ENCODE peak calls at places on chromosome 2, in five cellular contexts. O is mammary epithelial cell, J is coronary artery, P is iPS DF 6.9, I is bronchial epithelial cell. W is an unnamed sample.

GRCh38 chr2:38406597-38407110 is 29.6 kb upstream of the ATL2 start:
- DNase-seq in O (peak; percentile 86), J (no peak), P (no peak), I (no peak), W (no peak)

GRCh38 chr2:49677227-49677626 is 522.9 kb upstream of the FSHR start:
- DNase-seq in O (no peak), J (no peak), P (no peak), I (no peak), W (no peak)

GRCh38 chr2:158754303-158754611 is 40.9 kb upstream of the DAPL1 start:
- DNase-seq in O (no peak), J (no peak), P (no peak), I (no peak), W (no peak)

GRCh38 chr2:113098532-113098931 is 28.9 kb upstream of the IL1RN start:
- DNase-seq in O (no peak), J (no peak), P (no peak), I (no peak), W (no peak)

GRCh38 chr2:104768694-104769093 is 85.2 kb upstream of the POU3F3 start:
- DNase-seq in O (no peak), J (no peak), P (no peak), I (no peak), W (no peak)

GRCh38 chr2:219912530-219912929 is 285.1 kb downstream of the SLC4A3 start:
- DNase-seq in O (peak; percentile 28), J (no peak), P (no peak), I (peak; percentile 5), W (no peak)

GRCh38 chr2:10026940-10027569 is 16.3 kb upstream of the KLF11 start:
- DNase-seq in O (no peak), J (no peak), P (no peak), I (no peak), W (no peak)

GRCh38 chr2:28750316-28751101 is 1.1 kb upstream of the PPP1CB start:
- DNase-seq in O (peak; percentile 30), J (no peak), P (no peak), I (peak; percentile 43), W (peak; percentile 12)

GRCh38 chr2:11056614-11057013 is 98.7 kb upstream of the SLC66A3 start:
- DNase-seq in O (peak; percentile 81), J (no peak), P (no peak), I (peak; percentile 71), W (no peak)

GRCh38 chr2:219441451-219442205 is 7.0 kb downstream of the SPEG start:
- DNase-seq in O (no peak), J (no peak), P (no peak), I (peak; percentile 39), W (peak; percentile 32)

GRCh38 chr2:188622898-188623297 is 331.2 kb downstream of the GULP1 start:
- DNase-seq in O (no peak), J (no peak), P (no peak), I (no peak), W (no peak)
- H3K4me3 ChIP-seq in O (no peak overlapping the region), J (no peak overlapping the region), P (no peak overlapping the region), I (no peak overlapping the region), W (no peak overlapping the region)

GRCh38 chr2:84033347-84033974 is 425.6 kb downstream of the SUCLG1 start:
- DNase-seq in O (peak; percentile 62), J (no peak), P (no peak), I (peak; percentile 69), W (peak; percentile 5)
- H3K4me3 ChIP-seq in O (no peak overlapping the region), J (no peak overlapping the region), P (no peak overlapping the region), I (no peak overlapping the region), W (no peak overlapping the region)

GRCh38 chr2:85741211-85741610 is 12.6 kb upstream of the ATOH8 start:
- DNase-seq in O (no peak), J (peak; percentile 88), P (no peak), I (no peak), W (no peak)

GRCh38 chr2:85743304-85743978 is 10.3 kb upstream of the ATOH8 start:
- DNase-seq in O (peak; percentile 48), J (no peak), P (no peak), I (peak; percentile 69), W (no peak)

GRCh38 chr2:85744055-85744454 is 9.7 kb upstream of the ATOH8 start:
- DNase-seq in O (no peak), J (no peak), P (no peak), I (no peak), W (no peak)

GRCh38 chr2:85740193-85740592 is 13.6 kb upstream of the ATOH8 start:
- DNase-seq in O (no peak), J (no peak), P (no peak), I (no peak), W (no peak)

GRCh38 chr2:85741811-85742507 is 11.8 kb upstream of the ATOH8 start:
- DNase-seq in O (peak; percentile 55), J (peak; percentile 98), P (no peak), I (peak; percentile 70), W (peak; percentile 24)
- H3K4me3 ChIP-seq in O (no peak overlapping the region), J (peak overlapping the region; percentile 55), P (no peak overlapping the region), I (no peak overlapping the region), W (no peak overlapping the region)

GRCh38 chr2:2271471-2271941 is 59.6 kb downstream of the MYT1L start:
- DNase-seq in O (no peak), J (no peak), P (no peak), I (no peak), W (no peak)
- H3K4me3 ChIP-seq in O (no peak overlapping the region), J (no peak overlapping the region), P (no peak overlapping the region), I (no peak overlapping the region), W (no peak overlapping the region)

DNA sequence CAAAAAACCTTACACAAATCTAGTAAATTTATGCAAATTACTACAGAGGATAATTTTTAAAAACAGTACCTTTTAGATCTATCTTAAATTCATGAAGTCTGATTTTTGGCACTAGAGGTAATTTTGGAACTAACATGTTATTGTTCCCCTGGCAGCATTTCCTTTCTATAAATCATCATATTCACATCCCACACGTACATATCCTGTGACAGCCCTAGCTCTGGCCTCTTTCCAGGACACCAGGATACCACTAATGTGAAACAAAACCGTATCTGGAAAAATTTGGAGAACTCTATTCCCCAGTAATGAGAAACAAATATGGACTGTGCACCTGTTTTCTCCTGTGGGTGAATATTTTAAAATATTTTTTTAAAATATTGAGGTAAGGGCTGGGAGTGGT is 14.0 kb upstream of the BIRC6 start:
- DNase-seq in O (peak; percentile 8), J (no peak), P (no peak), I (no peak), W (no peak)
- H3K4me3 ChIP-seq in O (no peak overlapping the region), J (no peak overlapping the region), P (no peak overlapping the region), I (no peak overlapping the region), W (no peak overlapping the region)

DNA sequence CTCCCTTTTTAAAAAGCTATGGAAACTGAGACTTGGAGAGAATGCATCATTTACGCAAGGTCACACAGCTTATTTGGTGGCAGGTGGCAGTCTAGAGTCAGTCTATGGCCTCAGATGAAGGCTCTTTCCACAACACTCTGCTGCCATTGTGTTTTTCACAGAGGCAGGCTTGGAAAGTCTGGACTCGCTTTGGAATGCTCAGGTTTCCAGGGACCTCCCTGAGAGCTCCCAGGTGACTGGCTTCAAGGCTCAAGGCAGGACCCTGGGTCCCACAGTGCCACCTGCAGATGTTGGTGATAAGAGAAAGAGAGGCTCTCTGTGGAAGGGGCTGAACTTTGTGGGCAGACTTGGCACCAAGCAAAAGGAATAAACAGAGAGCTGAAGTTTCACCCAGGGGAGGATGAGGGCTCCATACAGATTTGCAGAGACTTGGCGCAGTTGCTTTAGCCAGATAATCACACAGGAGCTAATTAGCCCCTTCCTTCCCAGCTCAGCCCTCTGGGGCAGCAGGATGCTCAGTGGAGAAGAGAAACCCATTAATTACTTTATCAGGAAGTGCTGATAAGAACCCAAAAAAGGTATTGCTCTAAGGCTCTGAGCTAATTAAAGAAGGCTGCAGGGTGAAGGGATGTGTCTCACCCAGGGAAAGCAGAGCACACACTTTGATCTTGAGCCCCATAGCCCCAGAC is 103.5 kb downstream of the LBH start:
- DNase-seq in O (no peak), J (no peak), P (no peak), I (peak; percentile 7), W (peak; percentile 36)
- H3K4me3 ChIP-seq in O (no peak overlapping the region), J (no peak overlapping the region), P (no peak overlapping the region), I (no peak overlapping the region), W (no peak overlapping the region)

DNA sequence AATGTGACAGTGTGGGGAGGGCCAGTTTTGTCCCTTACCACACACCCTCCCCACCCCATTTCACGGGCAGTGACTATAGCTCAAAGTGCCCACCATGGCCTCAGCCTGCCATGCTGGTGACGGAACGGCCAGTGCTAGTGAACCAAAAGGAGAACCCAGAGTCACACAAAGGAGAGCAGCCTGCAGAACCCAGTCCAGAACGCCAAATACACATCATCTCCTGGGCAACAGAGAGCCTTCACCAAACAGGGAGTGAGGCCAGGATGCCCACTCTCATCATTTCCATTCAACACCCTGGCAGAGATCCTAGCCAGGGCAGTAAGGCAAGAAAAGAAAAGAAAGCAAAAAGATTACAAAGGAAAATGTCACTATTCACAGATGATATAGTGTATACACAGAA is 38.3 kb downstream of the HDAC4 start:
- DNase-seq in O (no peak), J (no peak), P (no peak), I (no peak), W (no peak)
- H3K4me3 ChIP-seq in O (no peak overlapping the region), J (no peak overlapping the region), P (no peak overlapping the region), I (no peak overlapping the region), W (no peak overlapping the region)

DNA sequence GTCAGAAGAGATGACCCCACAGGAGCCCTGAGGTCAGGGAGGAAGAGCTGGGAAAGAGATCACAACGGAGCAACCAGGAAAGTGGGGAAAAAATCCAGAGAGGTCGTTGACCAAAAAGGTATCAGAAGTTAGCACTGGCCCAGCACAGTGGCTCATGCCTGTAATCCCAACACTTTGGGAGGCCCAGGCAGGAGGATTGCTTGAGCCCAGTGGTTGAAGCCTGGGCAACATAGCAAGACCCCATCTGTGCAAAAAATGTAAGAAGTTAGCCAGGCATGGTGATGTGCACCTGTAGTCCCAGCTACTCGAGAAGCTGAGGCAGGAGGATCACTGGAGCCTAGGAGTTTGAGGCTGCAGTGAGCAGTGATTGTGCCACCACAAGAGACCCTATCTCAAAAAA is 121.5 kb downstream of the GBX2 start:
- DNase-seq in O (no peak), J (no peak), P (no peak), I (no peak), W (no peak)
- H3K4me3 ChIP-seq in O (no peak overlapping the region), J (no peak overlapping the region), P (no peak overlapping the region), I (no peak overlapping the region), W (no peak overlapping the region)

GRCh38 chr2:239380831-239381708 is 19.8 kb downstream of the HDAC4 start:
- DNase-seq in O (no peak), J (no peak), P (no peak), I (no peak), W (no peak)
- H3K4me3 ChIP-seq in O (no peak overlapping the region), J (no peak overlapping the region), P (no peak overlapping the region), I (no peak overlapping the region), W (no peak overlapping the region)

GRCh38 chr2:26464390-26465265 is 13.3 kb downstream of the OTOF start:
- DNase-seq in O (no peak), J (no peak), P (no peak), I (no peak), W (no peak)
- H3K4me3 ChIP-seq in O (no peak overlapping the region), J (no peak overlapping the region), P (no peak overlapping the region), I (no peak overlapping the region), W (no peak overlapping the region)

W was measured in Jurkat, Clone E6-1.